ENCODE peak calls at places on chromosomes 2 and 18, in seven cellular contexts. One of them, this sample, is unnamed.

GRCh38 chr18:59159986-59160385 is 20.3 kb downstream of the SEC11C start:
- DNase-seq in cardiac muscle cell: no peak
- DNase-seq in left cardiac atrium: no peak
- DNase-seq in EH: no peak
- DNase-seq in HuH-7: no peak
- DNase-seq in T-cell: no peak
- DNase-seq in DMS53: peak; percentile 87
- DNase-seq in this sample: no peak

GRCh38 chr2:188524519-188525113 is 232.9 kb downstream of the GULP1 start:
- DNase-seq in cardiac muscle cell: peak; percentile 82
- DNase-seq in left cardiac atrium: peak; percentile 19
- DNase-seq in EH: peak; percentile 73
- DNase-seq in HuH-7: peak; percentile 11
- DNase-seq in T-cell: no peak
- DNase-seq in DMS53: peak; percentile 81
- DNase-seq in this sample: peak; percentile 63

GRCh38 chr2:38377501-38378258 is 607 bp upstream of the ATL2 start:
- DNase-seq in cardiac muscle cell: peak; percentile 75
- DNase-seq in left cardiac atrium: no peak
- DNase-seq in EH: peak; percentile 78
- DNase-seq in HuH-7: peak; percentile 77
- DNase-seq in T-cell: no peak
- DNase-seq in DMS53: peak; percentile 46
- DNase-seq in this sample: no peak

GRCh38 chr2:18551169-18551568 is 9.3 kb downstream of the RDH14 start:
- DNase-seq in cardiac muscle cell: no peak
- DNase-seq in left cardiac atrium: no peak
- DNase-seq in EH: no peak
- DNase-seq in HuH-7: no peak
- DNase-seq in T-cell: no peak
- DNase-seq in DMS53: peak; percentile 81
- DNase-seq in this sample: no peak

GRCh38 chr18:42614619-42615293 is 500.7 kb downstream of the RIT2 start:
- DNase-seq in cardiac muscle cell: peak; percentile 41
- DNase-seq in left cardiac atrium: peak; percentile 20
- DNase-seq in EH: no peak
- DNase-seq in HuH-7: no peak
- DNase-seq in T-cell: no peak
- DNase-seq in DMS53: peak; percentile 99
- DNase-seq in this sample: no peak

GRCh38 chr2:455046-455705 is 167.3 kb upstream of the ALKAL2 start:
- DNase-seq in cardiac muscle cell: no peak
- DNase-seq in left cardiac atrium: no peak
- DNase-seq in EH: no peak
- DNase-seq in HuH-7: no peak
- DNase-seq in T-cell: no peak
- DNase-seq in DMS53: no peak
- DNase-seq in this sample: no peak

GRCh38 chr18:36187138-36187825 is at the start of gene MOCOS:
- DNase-seq in cardiac muscle cell: peak; percentile 72
- DNase-seq in left cardiac atrium: peak; percentile 82
- DNase-seq in EH: peak; percentile 74
- DNase-seq in HuH-7: peak; percentile 88
- DNase-seq in T-cell: no peak
- DNase-seq in DMS53: peak; percentile 85
- DNase-seq in this sample: peak; percentile 78

GRCh38 chr2:105287692-105288091 is 41.8 kb downstream of the TGFBRAP1 start:
- DNase-seq in cardiac muscle cell: peak; percentile 51
- DNase-seq in left cardiac atrium: no peak
- DNase-seq in EH: peak; percentile 35
- DNase-seq in HuH-7: peak; percentile 48
- DNase-seq in T-cell: peak; percentile 7
- DNase-seq in DMS53: peak; percentile 71
- DNase-seq in this sample: no peak

GRCh38 chr2:213202006-213202405 is 50.6 kb upstream of the IKZF2 start:
- DNase-seq in cardiac muscle cell: peak; percentile 36
- DNase-seq in left cardiac atrium: no peak
- DNase-seq in EH: no peak
- DNase-seq in HuH-7: no peak
- DNase-seq in T-cell: no peak
- DNase-seq in DMS53: no peak
- DNase-seq in this sample: no peak

GRCh38 chr2:53600835-53601234 is 166.8 kb upstream of the CHAC2 start:
- DNase-seq in cardiac muscle cell: no peak
- DNase-seq in left cardiac atrium: no peak
- DNase-seq in EH: peak; percentile 5
- DNase-seq in HuH-7: no peak
- DNase-seq in T-cell: no peak
- DNase-seq in DMS53: peak; percentile 90
- DNase-seq in this sample: no peak

GRCh38 chr2:75276093-75277055 is 77.1 kb upstream of the TACR1 start:
- DNase-seq in cardiac muscle cell: peak; percentile 32
- DNase-seq in left cardiac atrium: no peak
- DNase-seq in EH: peak; percentile 69
- DNase-seq in HuH-7: peak; percentile 2
- DNase-seq in T-cell: no peak
- DNase-seq in DMS53: no peak
- DNase-seq in this sample: no peak

GRCh38 chr2:237558918-237559645 is 7.3 kb upstream of the PRLH start:
- DNase-seq in cardiac muscle cell: peak; percentile 70
- DNase-seq in left cardiac atrium: peak; percentile 78
- DNase-seq in EH: peak; percentile 96
- DNase-seq in HuH-7: no peak
- DNase-seq in T-cell: no peak
- DNase-seq in DMS53: peak; percentile 60
- DNase-seq in this sample: no peak

GRCh38 chr2:42980764-42981416 is 188.5 kb upstream of the HAAO start:
- DNase-seq in cardiac muscle cell: no peak
- DNase-seq in left cardiac atrium: no peak
- DNase-seq in EH: no peak
- DNase-seq in HuH-7: no peak
- DNase-seq in T-cell: no peak
- DNase-seq in DMS53: no peak
- DNase-seq in this sample: no peak

GRCh38 chr2:196515041-196515440 is 124.5 kb upstream of the CCDC150 start:
- DNase-seq in cardiac muscle cell: no peak
- DNase-seq in left cardiac atrium: peak; percentile 28
- DNase-seq in EH: no peak
- DNase-seq in HuH-7: no peak
- DNase-seq in T-cell: no peak
- DNase-seq in DMS53: no peak
- DNase-seq in this sample: no peak

GRCh38 chr2:159711562-159712193 is 628 bp upstream of the MARCHF7 start:
- DNase-seq in cardiac muscle cell: no peak
- DNase-seq in left cardiac atrium: no peak
- DNase-seq in EH: no peak
- DNase-seq in HuH-7: no peak
- DNase-seq in T-cell: no peak
- DNase-seq in DMS53: no peak
- DNase-seq in this sample: no peak

GRCh38 chr18:59220784-59221765 is 1.1 kb downstream of the GRP start:
- DNase-seq in cardiac muscle cell: no peak
- DNase-seq in left cardiac atrium: no peak
- DNase-seq in EH: peak; percentile 25
- DNase-seq in HuH-7: no peak
- DNase-seq in T-cell: no peak
- DNase-seq in DMS53: peak; percentile 88
- DNase-seq in this sample: no peak

GRCh38 chr2:131966256-131966655 is 195.5 kb downstream of the ANKRD30BL start:
- DNase-seq in cardiac muscle cell: no peak
- DNase-seq in left cardiac atrium: no peak
- DNase-seq in EH: no peak
- DNase-seq in HuH-7: no peak
- DNase-seq in T-cell: no peak
- DNase-seq in DMS53: peak; percentile 62
- DNase-seq in this sample: no peak

GRCh38 chr2:23696163-23697045 is 230.5 kb downstream of the ATAD2B start:
- DNase-seq in cardiac muscle cell: no peak
- DNase-seq in left cardiac atrium: peak; percentile 14
- DNase-seq in EH: no peak
- DNase-seq in HuH-7: no peak
- DNase-seq in T-cell: no peak
- DNase-seq in DMS53: no peak
- DNase-seq in this sample: no peak

GRCh38 chr2:31523871-31524492 is 56.8 kb downstream of the SRD5A2 start:
- DNase-seq in cardiac muscle cell: peak; percentile 63
- DNase-seq in left cardiac atrium: no peak
- DNase-seq in EH: peak; percentile 62
- DNase-seq in HuH-7: peak; percentile 21
- DNase-seq in T-cell: no peak
- DNase-seq in DMS53: peak; percentile 75
- DNase-seq in this sample: peak; percentile 65

GRCh38 chr2:204030337-204030736 is 93.8 kb downstream of the ICOS start:
- DNase-seq in cardiac muscle cell: no peak
- DNase-seq in left cardiac atrium: no peak
- DNase-seq in EH: no peak
- DNase-seq in HuH-7: no peak
- DNase-seq in T-cell: no peak
- DNase-seq in DMS53: no peak
- DNase-seq in this sample: no peak

GRCh38 chr18:36099311-36099710 is 29.8 kb downstream of the SLC39A6 start:
- DNase-seq in cardiac muscle cell: peak; percentile 6
- DNase-seq in left cardiac atrium: no peak
- DNase-seq in EH: no peak
- DNase-seq in HuH-7: no peak
- DNase-seq in T-cell: no peak
- DNase-seq in DMS53: no peak
- DNase-seq in this sample: no peak

GRCh38 chr2:238979636-238980035 is 131.8 kb downstream of the TWIST2 start:
- DNase-seq in cardiac muscle cell: no peak
- DNase-seq in left cardiac atrium: no peak
- DNase-seq in EH: peak; percentile 15
- DNase-seq in HuH-7: no peak
- DNase-seq in T-cell: no peak
- DNase-seq in DMS53: no peak
- DNase-seq in this sample: no peak

GRCh38 chr2:26251893-26252292 is 7.2 kb downstream of the HADHB start:
- DNase-seq in cardiac muscle cell: peak; percentile 43
- DNase-seq in left cardiac atrium: peak; percentile 66
- DNase-seq in EH: no peak
- DNase-seq in HuH-7: no peak
- DNase-seq in T-cell: no peak
- DNase-seq in DMS53: no peak
- DNase-seq in this sample: no peak

GRCh38 chr18:3383381-3383915 is 66.5 kb upstream of the TGIF1 start:
- DNase-seq in cardiac muscle cell: peak; percentile 16
- DNase-seq in left cardiac atrium: no peak
- DNase-seq in EH: no peak
- DNase-seq in HuH-7: no peak
- DNase-seq in T-cell: no peak
- DNase-seq in DMS53: no peak
- DNase-seq in this sample: peak; percentile 56

GRCh38 chr18:8895987-8896619 is 190.7 kb downstream of the MTCL1 start:
- DNase-seq in cardiac muscle cell: peak; percentile 57
- DNase-seq in left cardiac atrium: no peak
- DNase-seq in EH: peak; percentile 97
- DNase-seq in HuH-7: no peak
- DNase-seq in T-cell: no peak
- DNase-seq in DMS53: no peak
- DNase-seq in this sample: no peak

GRCh38 chr2:217822296-217823252 is 180.2 kb downstream of the TNS1 start:
- DNase-seq in cardiac muscle cell: no peak
- DNase-seq in left cardiac atrium: no peak
- DNase-seq in EH: peak; percentile 38
- DNase-seq in HuH-7: no peak
- DNase-seq in T-cell: no peak
- DNase-seq in DMS53: no peak
- DNase-seq in this sample: no peak

GRCh38 chr18:27954226-27954625 is 222.7 kb downstream of the CDH2 start:
- DNase-seq in cardiac muscle cell: peak; percentile 88
- DNase-seq in left cardiac atrium: no peak
- DNase-seq in EH: peak; percentile 33
- DNase-seq in HuH-7: no peak
- DNase-seq in T-cell: no peak
- DNase-seq in DMS53: no peak
- DNase-seq in this sample: no peak

GRCh38 chr2:45274190-45274926 is 265.1 kb upstream of the SIX2 start:
- DNase-seq in cardiac muscle cell: no peak
- DNase-seq in left cardiac atrium: no peak
- DNase-seq in EH: no peak
- DNase-seq in HuH-7: no peak
- DNase-seq in T-cell: no peak
- DNase-seq in DMS53: peak; percentile 97
- DNase-seq in this sample: no peak

GRCh38 chr2:102181376-102181775 is 5.4 kb upstream of the IL1RL2 start:
- DNase-seq in cardiac muscle cell: peak; percentile 45
- DNase-seq in left cardiac atrium: no peak
- DNase-seq in EH: no peak
- DNase-seq in HuH-7: no peak
- DNase-seq in T-cell: no peak
- DNase-seq in DMS53: no peak
- DNase-seq in this sample: no peak

GRCh38 chr2:239234151-239234825 is 166.5 kb downstream of the HDAC4 start:
- DNase-seq in cardiac muscle cell: no peak
- DNase-seq in left cardiac atrium: no peak
- DNase-seq in EH: no peak
- DNase-seq in HuH-7: no peak
- DNase-seq in T-cell: no peak
- DNase-seq in DMS53: no peak
- DNase-seq in this sample: no peak

GRCh38 chr2:7073901-7074300 is 156.7 kb downstream of the RNF144A start:
- DNase-seq in cardiac muscle cell: no peak
- DNase-seq in left cardiac atrium: no peak
- DNase-seq in EH: no peak
- DNase-seq in HuH-7: no peak
- DNase-seq in T-cell: no peak
- DNase-seq in DMS53: no peak
- DNase-seq in this sample: no peak

GRCh38 chr2:86622409-86622877 is 1.2 kb downstream of the RNF103 start:
- DNase-seq in cardiac muscle cell: peak; percentile 22
- DNase-seq in left cardiac atrium: peak; percentile 40
- DNase-seq in EH: peak; percentile 36
- DNase-seq in HuH-7: no peak
- DNase-seq in T-cell: peak; percentile 5
- DNase-seq in DMS53: peak; percentile 82
- DNase-seq in this sample: no peak

GRCh38 chr2:28691774-28692281 is 59.8 kb upstream of the PPP1CB start:
- DNase-seq in cardiac muscle cell: peak; percentile 92
- DNase-seq in left cardiac atrium: peak; percentile 62
- DNase-seq in EH: peak; percentile 95
- DNase-seq in HuH-7: peak; percentile 73
- DNase-seq in T-cell: no peak
- DNase-seq in DMS53: no peak
- DNase-seq in this sample: peak; percentile 51

This sample was measured in Caco-2.